ENCODE peak calls at places on chromosome X, in seven cellular contexts. One of them, this sample, is unnamed.

GRCh38 chrX:70755850-70756249 is 152.7 kb downstream of the TEX11 start:
- DNase-seq in tibial artery: no peak
- DNase-seq in bronchial epithelial cell: no peak
- DNase-seq in CD8-positive, alpha-beta T cell: peak
- DNase-seq in IMR-90: no peak
- DNase-seq in BJ: no peak
- DNase-seq in H9: peak
- DNase-seq in this sample: no peak

GRCh38 chrX:36908801-36909403 is 99.3 kb upstream of the FAM47C start:
- DNase-seq in tibial artery: no peak
- DNase-seq in bronchial epithelial cell: peak
- DNase-seq in CD8-positive, alpha-beta T cell: no peak
- DNase-seq in IMR-90: peak
- DNase-seq in BJ: no peak
- DNase-seq in H9: no peak
- DNase-seq in this sample: no peak

GRCh38 chrX:155966876-155967275 is 30.6 kb upstream of the IL9R start:
- DNase-seq in tibial artery: no peak
- DNase-seq in bronchial epithelial cell: peak
- DNase-seq in CD8-positive, alpha-beta T cell: peak
- DNase-seq in IMR-90: no peak
- DNase-seq in BJ: peak
- DNase-seq in H9: peak
- DNase-seq in this sample: no peak

GRCh38 chrX:109714340-109714958 is 18.6 kb downstream of the ACSL4 start:
- DNase-seq in tibial artery: no peak
- DNase-seq in bronchial epithelial cell: peak
- DNase-seq in CD8-positive, alpha-beta T cell: no peak
- DNase-seq in IMR-90: peak
- DNase-seq in BJ: no peak
- DNase-seq in H9: no peak
- DNase-seq in this sample: no peak

GRCh38 chrX:150544222-150544787 is 24.1 kb upstream of the MTM1 start:
- DNase-seq in tibial artery: no peak
- DNase-seq in bronchial epithelial cell: no peak
- DNase-seq in CD8-positive, alpha-beta T cell: no peak
- DNase-seq in IMR-90: no peak
- DNase-seq in BJ: no peak
- DNase-seq in H9: peak
- DNase-seq in this sample: no peak

GRCh38 chrX:139924696-139925094 is 8.2 kb downstream of the ATP11C start:
- DNase-seq in tibial artery: no peak
- DNase-seq in bronchial epithelial cell: no peak
- DNase-seq in CD8-positive, alpha-beta T cell: no peak
- DNase-seq in IMR-90: no peak
- DNase-seq in BJ: no peak
- DNase-seq in H9: no peak
- DNase-seq in this sample: no peak

GRCh38 chrX:397575-397974 is 10.9 kb upstream of the PPP2R3B start:
- DNase-seq in tibial artery: no peak
- DNase-seq in bronchial epithelial cell: no peak
- DNase-seq in CD8-positive, alpha-beta T cell: no peak
- DNase-seq in IMR-90: peak
- DNase-seq in BJ: peak
- DNase-seq in H9: peak
- DNase-seq in this sample: no peak

GRCh38 chrX:153592966-153593688 is 5.8 kb downstream of the CCNQ start:
- DNase-seq in tibial artery: no peak
- DNase-seq in bronchial epithelial cell: no peak
- DNase-seq in CD8-positive, alpha-beta T cell: no peak
- DNase-seq in IMR-90: no peak
- DNase-seq in BJ: no peak
- DNase-seq in H9: no peak
- DNase-seq in this sample: no peak

GRCh38 chrX:10902001-10902400 is 209.1 kb upstream of the HCCS start:
- DNase-seq in tibial artery: no peak
- DNase-seq in bronchial epithelial cell: peak
- DNase-seq in CD8-positive, alpha-beta T cell: no peak
- DNase-seq in IMR-90: peak
- DNase-seq in BJ: no peak
- DNase-seq in H9: no peak
- DNase-seq in this sample: no peak

GRCh38 chrX:50799531-50799961 is 14.4 kb downstream of the SHROOM4 start:
- DNase-seq in tibial artery: no peak
- DNase-seq in bronchial epithelial cell: peak
- DNase-seq in CD8-positive, alpha-beta T cell: no peak
- DNase-seq in IMR-90: peak
- DNase-seq in BJ: peak
- DNase-seq in H9: no peak
- DNase-seq in this sample: no peak

GRCh38 chrX:136183917-136184316 is 36.6 kb downstream of the FHL1 start:
- DNase-seq in tibial artery: no peak
- DNase-seq in bronchial epithelial cell: no peak
- DNase-seq in CD8-positive, alpha-beta T cell: no peak
- DNase-seq in IMR-90: no peak
- DNase-seq in BJ: no peak
- DNase-seq in H9: no peak
- DNase-seq in this sample: no peak

GRCh38 chrX:10377427-10377826 is 220.7 kb downstream of the CLCN4 start:
- DNase-seq in tibial artery: no peak
- DNase-seq in bronchial epithelial cell: no peak
- DNase-seq in CD8-positive, alpha-beta T cell: no peak
- DNase-seq in IMR-90: no peak
- DNase-seq in BJ: no peak
- DNase-seq in H9: no peak
- DNase-seq in this sample: no peak

GRCh38 chrX:30597258-30598012 is 19.9 kb upstream of the TASL start:
- DNase-seq in tibial artery: no peak
- DNase-seq in bronchial epithelial cell: no peak
- DNase-seq in CD8-positive, alpha-beta T cell: no peak
- DNase-seq in IMR-90: no peak
- DNase-seq in BJ: no peak
- DNase-seq in H9: no peak
- DNase-seq in this sample: no peak

GRCh38 chrX:16971694-16972093 is 25.2 kb downstream of the REPS2 start:
- DNase-seq in tibial artery: no peak
- DNase-seq in bronchial epithelial cell: no peak
- DNase-seq in CD8-positive, alpha-beta T cell: no peak
- DNase-seq in IMR-90: no peak
- DNase-seq in BJ: no peak
- DNase-seq in H9: no peak
- DNase-seq in this sample: no peak

GRCh38 chrX:133921764-133922389 is 63.5 kb downstream of the GPC3 start:
- DNase-seq in tibial artery: no peak
- DNase-seq in bronchial epithelial cell: peak
- DNase-seq in CD8-positive, alpha-beta T cell: peak
- DNase-seq in IMR-90: peak
- DNase-seq in BJ: no peak
- DNase-seq in H9: peak
- DNase-seq in this sample: no peak

GRCh38 chrX:140817943-140818342 is 108.4 kb downstream of the LINC00632 start:
- DNase-seq in tibial artery: no peak
- DNase-seq in bronchial epithelial cell: peak
- DNase-seq in CD8-positive, alpha-beta T cell: no peak
- DNase-seq in IMR-90: peak
- DNase-seq in BJ: no peak
- DNase-seq in H9: no peak
- DNase-seq in this sample: no peak

GRCh38 chrX:151042852-151043251 is 59.7 kb downstream of the HMGB3 start:
- DNase-seq in tibial artery: no peak
- DNase-seq in bronchial epithelial cell: peak
- DNase-seq in CD8-positive, alpha-beta T cell: no peak
- DNase-seq in IMR-90: no peak
- DNase-seq in BJ: no peak
- DNase-seq in H9: no peak
- DNase-seq in this sample: no peak

GRCh38 chrX:46838974-46839480 is 2.2 kb downstream of the RP2 start:
- DNase-seq in tibial artery: no peak
- DNase-seq in bronchial epithelial cell: no peak
- DNase-seq in CD8-positive, alpha-beta T cell: no peak
- DNase-seq in IMR-90: peak
- DNase-seq in BJ: no peak
- DNase-seq in H9: no peak
- DNase-seq in this sample: no peak

GRCh38 chrX:97397371-97397770 is 513.7 kb downstream of the RPA4 start:
- DNase-seq in tibial artery: no peak
- DNase-seq in bronchial epithelial cell: no peak
- DNase-seq in CD8-positive, alpha-beta T cell: no peak
- DNase-seq in IMR-90: peak
- DNase-seq in BJ: no peak
- DNase-seq in H9: no peak
- DNase-seq in this sample: no peak

GRCh38 chrX:115142057-115142456 is 47.2 kb upstream of the RBMXL3 start:
- DNase-seq in tibial artery: no peak
- DNase-seq in bronchial epithelial cell: no peak
- DNase-seq in CD8-positive, alpha-beta T cell: no peak
- DNase-seq in IMR-90: no peak
- DNase-seq in BJ: no peak
- DNase-seq in H9: no peak
- DNase-seq in this sample: no peak

DNA sequence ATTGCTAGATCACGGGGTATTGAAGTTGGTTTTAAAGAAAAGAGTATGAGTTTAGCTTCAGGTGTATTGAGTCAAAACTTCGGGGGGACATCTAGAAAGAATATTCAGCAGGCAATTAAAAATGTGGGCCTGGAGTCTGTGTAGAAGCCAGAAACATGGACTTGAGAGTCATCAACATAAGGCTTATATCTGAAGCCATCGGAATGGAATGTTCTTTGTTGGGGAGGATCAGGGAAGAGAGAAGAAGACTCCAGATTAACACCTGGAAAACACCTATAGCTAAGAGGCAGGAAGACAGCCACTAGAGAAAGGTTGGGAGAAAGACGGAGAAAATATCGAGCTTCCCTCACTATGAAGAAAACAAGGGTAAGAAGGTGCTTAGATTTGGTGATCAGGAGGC is 69.5 kb downstream of the BEND2 start:
- DNase-seq in tibial artery: no peak
- DNase-seq in bronchial epithelial cell: no peak
- DNase-seq in CD8-positive, alpha-beta T cell: no peak
- DNase-seq in IMR-90: no peak
- DNase-seq in BJ: no peak
- DNase-seq in H9: no peak
- DNase-seq in this sample: no peak
- TF ChIP-seq CTCF in tibial artery: no peak
- TF ChIP-seq CTCF in bronchial epithelial cell: no peak
- TF ChIP-seq CTCF in CD8-positive, alpha-beta T cell: no peak
- TF ChIP-seq CTCF in IMR-90: no peak
- TF ChIP-seq CTCF in BJ: no peak
- TF ChIP-seq CTCF in H9: no peak
- TF ChIP-seq CTCF in this sample: no peak

DNA sequence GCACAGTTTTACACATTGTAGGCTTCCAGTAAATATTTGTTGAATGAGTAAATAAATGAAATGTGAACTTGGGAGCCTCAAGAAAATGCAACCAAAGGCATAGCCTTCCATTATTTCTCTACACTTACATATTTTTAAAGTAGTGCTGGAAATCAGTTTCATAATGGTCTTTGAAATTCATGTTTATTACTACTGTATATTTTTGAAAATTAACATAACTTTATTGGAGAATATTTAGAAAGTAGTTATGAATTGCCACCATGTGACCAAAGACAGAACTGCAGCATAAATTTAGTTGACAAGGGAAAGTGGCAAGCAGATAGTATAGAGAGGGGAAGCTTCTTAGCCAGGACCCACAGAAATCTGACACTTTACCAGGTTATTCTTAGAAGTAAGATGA is 6.4 kb downstream of the TCEAL8 start:
- DNase-seq in tibial artery: no peak
- DNase-seq in bronchial epithelial cell: peak
- DNase-seq in CD8-positive, alpha-beta T cell: no peak
- DNase-seq in IMR-90: peak
- DNase-seq in BJ: no peak
- DNase-seq in H9: no peak
- DNase-seq in this sample: no peak
- TF ChIP-seq CTCF in tibial artery: peak
- TF ChIP-seq CTCF in bronchial epithelial cell: peak
- TF ChIP-seq CTCF in CD8-positive, alpha-beta T cell: peak
- TF ChIP-seq CTCF in IMR-90: peak
- TF ChIP-seq CTCF in BJ: peak
- TF ChIP-seq CTCF in H9: peak
- TF ChIP-seq CTCF in this sample: no peak

DNA sequence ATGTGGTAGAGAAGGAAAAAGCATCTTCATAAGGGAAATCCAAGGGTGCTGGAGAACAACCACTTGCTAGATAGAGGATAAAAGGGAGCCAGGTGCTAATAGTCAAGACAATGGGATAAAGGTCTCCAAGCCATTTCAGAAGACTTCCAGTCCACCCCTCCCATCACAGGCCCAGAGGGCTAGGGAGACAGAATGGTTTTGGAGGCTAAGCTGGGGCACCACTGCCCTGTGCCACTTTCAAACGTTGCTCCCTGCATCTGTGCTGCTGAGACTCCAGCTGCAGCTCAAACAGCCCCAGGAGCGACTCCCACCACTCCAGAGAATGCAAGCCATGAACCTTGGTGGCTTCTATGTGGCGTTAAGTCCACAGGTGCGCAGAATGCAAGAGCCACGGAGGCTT is 38.4 kb upstream of the HUWE1 start:
- DNase-seq in tibial artery: no peak
- DNase-seq in bronchial epithelial cell: no peak
- DNase-seq in CD8-positive, alpha-beta T cell: no peak
- DNase-seq in IMR-90: no peak
- DNase-seq in BJ: no peak
- DNase-seq in H9: no peak
- DNase-seq in this sample: no peak
- TF ChIP-seq CTCF in tibial artery: no peak
- TF ChIP-seq CTCF in bronchial epithelial cell: no peak
- TF ChIP-seq CTCF in CD8-positive, alpha-beta T cell: no peak
- TF ChIP-seq CTCF in IMR-90: no peak
- TF ChIP-seq CTCF in BJ: no peak
- TF ChIP-seq CTCF in H9: no peak
- TF ChIP-seq CTCF in this sample: no peak

GRCh38 chrX:8755116-8755515 is 23.2 kb upstream of the ANOS1 start:
- DNase-seq in tibial artery: no peak
- DNase-seq in bronchial epithelial cell: no peak
- DNase-seq in CD8-positive, alpha-beta T cell: no peak
- DNase-seq in IMR-90: no peak
- DNase-seq in BJ: no peak
- DNase-seq in H9: no peak
- DNase-seq in this sample: no peak
- TF ChIP-seq CTCF in tibial artery: no peak
- TF ChIP-seq CTCF in bronchial epithelial cell: no peak
- TF ChIP-seq CTCF in CD8-positive, alpha-beta T cell: no peak
- TF ChIP-seq CTCF in IMR-90: no peak
- TF ChIP-seq CTCF in BJ: no peak
- TF ChIP-seq CTCF in H9: peak
- TF ChIP-seq CTCF in this sample: no peak

DNA sequence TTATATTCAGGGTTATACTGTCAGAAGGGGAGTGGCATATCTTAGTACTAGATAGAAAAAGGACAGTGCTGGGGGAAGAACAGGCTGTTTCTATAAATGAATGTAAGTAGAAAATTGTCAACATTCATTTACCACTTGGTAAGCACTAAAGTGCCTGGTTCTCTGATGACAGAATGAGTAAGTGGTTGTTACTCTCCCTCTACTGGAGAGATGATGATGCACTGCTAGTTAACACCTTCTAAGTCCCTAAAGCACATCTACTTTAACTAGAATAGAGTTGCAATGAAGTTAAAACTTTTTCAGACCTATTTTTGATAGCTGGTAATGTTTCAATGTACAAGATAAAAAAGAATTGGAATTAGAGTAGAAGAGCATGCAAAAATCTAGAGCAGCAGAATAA is 214.5 kb downstream of the KLHL4 start:
- DNase-seq in tibial artery: no peak
- DNase-seq in bronchial epithelial cell: no peak
- DNase-seq in CD8-positive, alpha-beta T cell: no peak
- DNase-seq in IMR-90: no peak
- DNase-seq in BJ: no peak
- DNase-seq in H9: no peak
- DNase-seq in this sample: no peak
- TF ChIP-seq CTCF in tibial artery: no peak
- TF ChIP-seq CTCF in bronchial epithelial cell: no peak
- TF ChIP-seq CTCF in CD8-positive, alpha-beta T cell: no peak
- TF ChIP-seq CTCF in IMR-90: no peak
- TF ChIP-seq CTCF in BJ: no peak
- TF ChIP-seq CTCF in H9: peak
- TF ChIP-seq CTCF in this sample: no peak

This sample was measured in omental fat pad.